ENCODE peak calls at places on chromosomes 5 and 9, in nine cellular contexts. C is iPS DF 19.7; X is stimulated activated naive CD8-positive, alpha-beta T cell treated with anti-CD3 and anti-CD28 coated beads, Interleukin-15, Interleukin-2, amounts not matched to agents 100 U/mL and 50 U/mL, for 24 hours; F is SHP77 treated with DMSO at 0.1 percent for 48 hours; H is endothelial cell; D is CD8-positive, alpha-beta memory T cell; I is left cardiac atrium; M is AG20443; K is mesendoderm. Z is an unnamed sample.

GRCh38 chr9:133943036-133943780 is 48.9 kb downstream of the VAV2 start:
- DNase-seq in C (no peak), X (no peak), F (no peak), H (no peak), D (no peak), I (peak), M (no peak), K (no peak), Z (no peak)

GRCh38 chr5:66247176-66247960 is 103.3 kb downstream of the SREK1 start:
- DNase-seq in C (no peak), X (no peak), F (no peak), H (no peak), D (no peak), I (no peak), M (peak), K (peak), Z (no peak)

GRCh38 chr9:109705515-109705914 is 74.5 kb upstream of the PALM2AKAP2 start:
- DNase-seq in C (no peak), X (no peak), F (no peak), H (no peak), D (no peak), I (no peak), M (no peak), K (peak), Z (no peak)

GRCh38 chr9:137451976-137452760 is 7.0 kb downstream of the NSMF start:
- DNase-seq in C (no peak), X (no peak), F (no peak), H (no peak), D (no peak), I (peak), M (no peak), K (no peak), Z (no peak)

GRCh38 chr9:101229606-101230005 is 155.2 kb downstream of the BAAT start:
- DNase-seq in C (no peak), X (no peak), F (no peak), H (no peak), D (no peak), I (no peak), M (no peak), K (no peak), Z (no peak)

GRCh38 chr9:123863164-123863855 is 66.6 kb downstream of the DENND1A start:
- DNase-seq in C (peak), X (no peak), F (no peak), H (no peak), D (no peak), I (no peak), M (no peak), K (peak), Z (no peak)

GRCh38 chr5:21810737-21811316 is 1042.3 kb downstream of the CDH12 start:
- DNase-seq in C (no peak), X (no peak), F (peak), H (no peak), D (no peak), I (no peak), M (peak), K (peak), Z (no peak)

GRCh38 chr9:134724912-134725604 is 83.5 kb downstream of the COL5A1 start:
- DNase-seq in C (no peak), X (no peak), F (no peak), H (no peak), D (no peak), I (peak), M (no peak), K (no peak), Z (no peak)

GRCh38 chr5:80239680-80240367 is 16.0 kb downstream of the SERINC5 start:
- DNase-seq in C (no peak), X (no peak), F (no peak), H (no peak), D (no peak), I (peak), M (peak), K (no peak), Z (no peak)

GRCh38 chr5:103224894-103225246 is 33.7 kb upstream of the MACIR start:
- DNase-seq in C (no peak), X (no peak), F (no peak), H (no peak), D (no peak), I (no peak), M (no peak), K (no peak), Z (no peak)